ENCODE peak calls at places on chromosomes 4 and X, in nine cellular contexts. One of them, this sample, is unnamed.
A peak's percentile ranks its signal among the peaks of the same experiment; 100 is the strongest.

GRCh38 chrX:50723006-50723405 is 91.0 kb downstream of the SHROOM4 start:
- DNase-seq in K562: no peak
- DNase-seq in HCT116: no peak
- DNase-seq in stomach: no peak
- DNase-seq in suprapubic skin: no peak
- DNase-seq in upper lobe of left lung: no peak
- DNase-seq in spleen: no peak
- DNase-seq in endothelial cell of umbilical vein: no peak
- DNase-seq in H1: no peak
- DNase-seq in this sample: no peak

GRCh38 chrX:22397566-22397965 is 124.9 kb downstream of the CBLL2 start:
- DNase-seq in K562: no peak
- DNase-seq in HCT116: no peak
- DNase-seq in stomach: no peak
- DNase-seq in suprapubic skin: no peak
- DNase-seq in upper lobe of left lung: no peak
- DNase-seq in spleen: no peak
- DNase-seq in endothelial cell of umbilical vein: no peak
- DNase-seq in H1: no peak
- DNase-seq in this sample: no peak

GRCh38 chr4:45939056-45939455 is 184.8 kb downstream of the GABRG1 start:
- DNase-seq in K562: no peak
- DNase-seq in HCT116: no peak
- DNase-seq in stomach: no peak
- DNase-seq in suprapubic skin: no peak
- DNase-seq in upper lobe of left lung: no peak
- DNase-seq in spleen: no peak
- DNase-seq in endothelial cell of umbilical vein: no peak
- DNase-seq in H1: no peak
- DNase-seq in this sample: no peak

GRCh38 chr4:48699470-48699869 is 80.6 kb downstream of the FRYL start:
- DNase-seq in K562: no peak
- DNase-seq in HCT116: peak; percentile 16
- DNase-seq in stomach: no peak
- DNase-seq in suprapubic skin: no peak
- DNase-seq in upper lobe of left lung: no peak
- DNase-seq in spleen: no peak
- DNase-seq in endothelial cell of umbilical vein: no peak
- DNase-seq in H1: no peak
- DNase-seq in this sample: no peak

GRCh38 chrX:119693996-119694451 is 1.1 kb upstream of the SEPTIN6 start:
- DNase-seq in K562: no peak
- DNase-seq in HCT116: no peak
- DNase-seq in stomach: no peak
- DNase-seq in suprapubic skin: no peak
- DNase-seq in upper lobe of left lung: no peak
- DNase-seq in spleen: peak; percentile 81
- DNase-seq in endothelial cell of umbilical vein: no peak
- DNase-seq in H1: no peak
- DNase-seq in this sample: no peak

GRCh38 chr4:158710814-158711213 is 12.4 kb downstream of the PPID start:
- DNase-seq in K562: no peak
- DNase-seq in HCT116: no peak
- DNase-seq in stomach: no peak
- DNase-seq in suprapubic skin: no peak
- DNase-seq in upper lobe of left lung: no peak
- DNase-seq in spleen: no peak
- DNase-seq in endothelial cell of umbilical vein: peak; percentile 31
- DNase-seq in H1: no peak
- DNase-seq in this sample: no peak

GRCh38 chrX:45842207-45842900 is 641.7 kb upstream of the DIPK2B start:
- DNase-seq in K562: no peak
- DNase-seq in HCT116: no peak
- DNase-seq in stomach: no peak
- DNase-seq in suprapubic skin: no peak
- DNase-seq in upper lobe of left lung: no peak
- DNase-seq in spleen: no peak
- DNase-seq in endothelial cell of umbilical vein: peak; percentile 5
- DNase-seq in H1: no peak
- DNase-seq in this sample: no peak

GRCh38 chr4:168183717-168184571 is 91.6 kb downstream of the ANXA10 start:
- DNase-seq in K562: peak; percentile 10
- DNase-seq in HCT116: peak; percentile 43
- DNase-seq in stomach: no peak
- DNase-seq in suprapubic skin: no peak
- DNase-seq in upper lobe of left lung: no peak
- DNase-seq in spleen: no peak
- DNase-seq in endothelial cell of umbilical vein: peak; percentile 65
- DNase-seq in H1: no peak
- DNase-seq in this sample: no peak

GRCh38 chrX:133053854-133054565 is 42.9 kb downstream of the USP26 start:
- DNase-seq in K562: no peak
- DNase-seq in HCT116: no peak
- DNase-seq in stomach: no peak
- DNase-seq in suprapubic skin: no peak
- DNase-seq in upper lobe of left lung: no peak
- DNase-seq in spleen: no peak
- DNase-seq in endothelial cell of umbilical vein: peak; percentile 6
- DNase-seq in H1: no peak
- DNase-seq in this sample: no peak

GRCh38 chrX:49756692-49757091 is 60.9 kb upstream of the PAGE1 start:
- DNase-seq in K562: no peak
- DNase-seq in HCT116: no peak
- DNase-seq in stomach: no peak
- DNase-seq in suprapubic skin: no peak
- DNase-seq in upper lobe of left lung: no peak
- DNase-seq in spleen: no peak
- DNase-seq in endothelial cell of umbilical vein: no peak
- DNase-seq in H1: no peak
- DNase-seq in this sample: no peak

GRCh38 chrX:13283968-13284914 is 35.6 kb downstream of the ATXN3L start:
- DNase-seq in K562: no peak
- DNase-seq in HCT116: no peak
- DNase-seq in stomach: no peak
- DNase-seq in suprapubic skin: no peak
- DNase-seq in upper lobe of left lung: no peak
- DNase-seq in spleen: no peak
- DNase-seq in endothelial cell of umbilical vein: peak; percentile 71
- DNase-seq in H1: peak; percentile 10
- DNase-seq in this sample: no peak

GRCh38 chr4:153090670-153091385 is 113.4 kb upstream of the TRIM2 start:
- DNase-seq in K562: no peak
- DNase-seq in HCT116: no peak
- DNase-seq in stomach: no peak
- DNase-seq in suprapubic skin: no peak
- DNase-seq in upper lobe of left lung: no peak
- DNase-seq in spleen: no peak
- DNase-seq in endothelial cell of umbilical vein: no peak
- DNase-seq in H1: no peak
- DNase-seq in this sample: no peak

GRCh38 chrX:48472851-48473717 is 2.9 kb upstream of the FTSJ1 start:
- DNase-seq in K562: no peak
- DNase-seq in HCT116: no peak
- DNase-seq in stomach: no peak
- DNase-seq in suprapubic skin: no peak
- DNase-seq in upper lobe of left lung: no peak
- DNase-seq in spleen: no peak
- DNase-seq in endothelial cell of umbilical vein: no peak
- DNase-seq in H1: no peak
- DNase-seq in this sample: no peak

GRCh38 chr4:118381902-118382301 is 29.1 kb upstream of the PRSS12 start:
- DNase-seq in K562: no peak
- DNase-seq in HCT116: no peak
- DNase-seq in stomach: no peak
- DNase-seq in suprapubic skin: no peak
- DNase-seq in upper lobe of left lung: no peak
- DNase-seq in spleen: no peak
- DNase-seq in endothelial cell of umbilical vein: no peak
- DNase-seq in H1: no peak
- DNase-seq in this sample: no peak

GRCh38 chrX:56505866-56506265 is 57.6 kb upstream of the UBQLN2 start:
- DNase-seq in K562: no peak
- DNase-seq in HCT116: no peak
- DNase-seq in stomach: no peak
- DNase-seq in suprapubic skin: no peak
- DNase-seq in upper lobe of left lung: no peak
- DNase-seq in spleen: no peak
- DNase-seq in endothelial cell of umbilical vein: no peak
- DNase-seq in H1: no peak
- DNase-seq in this sample: no peak

GRCh38 chrX:40579880-40580536 is 762 bp upstream of the ATP6AP2 start:
- DNase-seq in K562: no peak
- DNase-seq in HCT116: no peak
- DNase-seq in stomach: no peak
- DNase-seq in suprapubic skin: no peak
- DNase-seq in upper lobe of left lung: no peak
- DNase-seq in spleen: no peak
- DNase-seq in endothelial cell of umbilical vein: peak; percentile 0
- DNase-seq in H1: no peak
- DNase-seq in this sample: no peak

GRCh38 chrX:11952176-11952720 is 186.0 kb upstream of the FRMPD4 start:
- DNase-seq in K562: no peak
- DNase-seq in HCT116: no peak
- DNase-seq in stomach: no peak
- DNase-seq in suprapubic skin: no peak
- DNase-seq in upper lobe of left lung: no peak
- DNase-seq in spleen: no peak
- DNase-seq in endothelial cell of umbilical vein: no peak
- DNase-seq in H1: no peak
- DNase-seq in this sample: no peak

GRCh38 chr4:41538017-41538733 is at the start of gene LIMCH1:
- DNase-seq in K562: no peak
- DNase-seq in HCT116: no peak
- DNase-seq in stomach: no peak
- DNase-seq in suprapubic skin: peak; percentile 81
- DNase-seq in upper lobe of left lung: peak; percentile 39
- DNase-seq in spleen: peak; percentile 79
- DNase-seq in endothelial cell of umbilical vein: no peak
- DNase-seq in H1: peak; percentile 9
- DNase-seq in this sample: no peak
- TF ChIP-seq POLR2AphosphoS5 in K562: no peak
- TF ChIP-seq POLR2AphosphoS5 in HCT116: no peak
- TF ChIP-seq POLR2AphosphoS5 in stomach: no peak
- TF ChIP-seq POLR2AphosphoS5 in suprapubic skin: no peak
- TF ChIP-seq POLR2AphosphoS5 in upper lobe of left lung: peak; percentile 62
- TF ChIP-seq POLR2AphosphoS5 in spleen: peak; percentile 95
- TF ChIP-seq POLR2AphosphoS5 in endothelial cell of umbilical vein: no peak
- TF ChIP-seq POLR2AphosphoS5 in H1: no peak
- TF ChIP-seq POLR2AphosphoS5 in this sample: no peak

GRCh38 chr4:3354455-3354811 is 61.6 kb downstream of the RGS12 start:
- DNase-seq in K562: no peak
- DNase-seq in HCT116: no peak
- DNase-seq in stomach: no peak
- DNase-seq in suprapubic skin: no peak
- DNase-seq in upper lobe of left lung: no peak
- DNase-seq in spleen: no peak
- DNase-seq in endothelial cell of umbilical vein: no peak
- DNase-seq in H1: no peak
- DNase-seq in this sample: no peak
- TF ChIP-seq POLR2A in K562: no peak
- TF ChIP-seq POLR2A in HCT116: no peak
- TF ChIP-seq POLR2A in stomach: no peak
- TF ChIP-seq POLR2A in suprapubic skin: no peak
- TF ChIP-seq POLR2A in upper lobe of left lung: no peak
- TF ChIP-seq POLR2A in spleen: no peak
- TF ChIP-seq POLR2A in endothelial cell of umbilical vein: no peak
- TF ChIP-seq POLR2A in H1: no peak
- TF ChIP-seq POLR2A in this sample: no peak

GRCh38 chr4:15339732-15340131 is 88.1 kb upstream of the C1QTNF7 start:
- DNase-seq in K562: no peak
- DNase-seq in HCT116: no peak
- DNase-seq in stomach: no peak
- DNase-seq in suprapubic skin: no peak
- DNase-seq in upper lobe of left lung: no peak
- DNase-seq in spleen: no peak
- DNase-seq in endothelial cell of umbilical vein: no peak
- DNase-seq in H1: no peak
- DNase-seq in this sample: no peak
- TF ChIP-seq POLR2AphosphoS5 in K562: no peak
- TF ChIP-seq POLR2AphosphoS5 in HCT116: no peak
- TF ChIP-seq POLR2AphosphoS5 in stomach: no peak
- TF ChIP-seq POLR2AphosphoS5 in suprapubic skin: no peak
- TF ChIP-seq POLR2AphosphoS5 in upper lobe of left lung: no peak
- TF ChIP-seq POLR2AphosphoS5 in spleen: no peak
- TF ChIP-seq POLR2AphosphoS5 in endothelial cell of umbilical vein: no peak
- TF ChIP-seq POLR2AphosphoS5 in H1: no peak
- TF ChIP-seq POLR2AphosphoS5 in this sample: no peak

GRCh38 chrX:75158054-75158453 is 2.0 kb upstream of the ABCB7 start:
- DNase-seq in K562: no peak
- DNase-seq in HCT116: no peak
- DNase-seq in stomach: no peak
- DNase-seq in suprapubic skin: no peak
- DNase-seq in upper lobe of left lung: no peak
- DNase-seq in spleen: no peak
- DNase-seq in endothelial cell of umbilical vein: no peak
- DNase-seq in H1: no peak
- DNase-seq in this sample: no peak

GRCh38 chrX:75155454-75155829 is 641 bp downstream of the ABCB7 start:
- DNase-seq in K562: peak; percentile 11
- DNase-seq in HCT116: no peak
- DNase-seq in stomach: no peak
- DNase-seq in suprapubic skin: no peak
- DNase-seq in upper lobe of left lung: no peak
- DNase-seq in spleen: no peak
- DNase-seq in endothelial cell of umbilical vein: peak; percentile 31
- DNase-seq in H1: no peak
- DNase-seq in this sample: no peak

GRCh38 chrX:75154871-75155270 is 1.2 kb downstream of the ABCB7 start:
- DNase-seq in K562: no peak
- DNase-seq in HCT116: no peak
- DNase-seq in stomach: no peak
- DNase-seq in suprapubic skin: no peak
- DNase-seq in upper lobe of left lung: no peak
- DNase-seq in spleen: no peak
- DNase-seq in endothelial cell of umbilical vein: no peak
- DNase-seq in H1: no peak
- DNase-seq in this sample: no peak

GRCh38 chrX:75156537-75156945 is 458 bp upstream of the ABCB7 start:
- DNase-seq in K562: peak; percentile 6
- DNase-seq in HCT116: no peak
- DNase-seq in stomach: no peak
- DNase-seq in suprapubic skin: no peak
- DNase-seq in upper lobe of left lung: no peak
- DNase-seq in spleen: no peak
- DNase-seq in endothelial cell of umbilical vein: peak; percentile 51
- DNase-seq in H1: no peak
- DNase-seq in this sample: no peak

DNA sequence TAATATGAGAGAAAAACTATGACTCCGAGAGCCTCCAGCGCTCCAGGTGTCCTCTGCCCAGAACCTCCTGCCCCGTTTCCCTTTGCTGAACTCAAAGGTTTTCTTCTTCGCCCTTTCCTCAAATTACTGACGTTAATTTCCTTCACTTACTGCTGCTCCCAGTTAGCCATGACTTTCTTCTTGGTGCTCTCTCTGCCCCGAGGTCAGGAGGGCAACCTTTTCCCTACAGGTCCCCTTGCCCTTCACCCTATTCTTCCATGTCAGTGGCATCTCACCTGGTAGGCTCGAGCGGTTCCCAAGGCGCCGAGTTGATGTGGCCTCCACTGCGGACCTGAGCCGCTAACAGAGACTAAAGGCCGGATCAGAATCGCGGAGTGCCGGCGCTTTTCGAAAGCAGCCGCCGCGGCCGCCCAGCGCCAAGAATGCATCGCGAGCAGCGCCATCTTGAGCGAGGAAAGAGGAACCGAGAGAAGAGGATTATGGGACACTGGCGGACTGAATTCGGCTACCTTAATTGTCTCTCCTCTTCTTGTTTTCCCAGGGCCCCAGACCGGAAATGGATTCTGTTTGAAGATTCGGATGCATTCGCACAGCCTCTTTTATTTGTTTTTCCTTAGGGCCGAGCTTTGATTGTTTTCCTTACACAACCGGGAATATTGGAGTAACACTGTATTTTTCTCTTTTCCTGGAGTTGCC is at the start of gene ABCB7:
- DNase-seq in K562: peak; percentile 54
- DNase-seq in HCT116: peak; percentile 35
- DNase-seq in stomach: peak; percentile 57
- DNase-seq in suprapubic skin: peak; percentile 74
- DNase-seq in upper lobe of left lung: peak; percentile 51
- DNase-seq in spleen: peak; percentile 85
- DNase-seq in endothelial cell of umbilical vein: peak; percentile 63
- DNase-seq in H1: peak; percentile 10
- DNase-seq in this sample: peak; percentile 18
- TF ChIP-seq POLR2A in K562: peak; percentile 78
- TF ChIP-seq POLR2A in HCT116: peak; percentile 44
- TF ChIP-seq POLR2A in stomach: no peak
- TF ChIP-seq POLR2A in suprapubic skin: no peak
- TF ChIP-seq POLR2A in upper lobe of left lung: no peak
- TF ChIP-seq POLR2A in spleen: no peak
- TF ChIP-seq POLR2A in endothelial cell of umbilical vein: peak; percentile 48
- TF ChIP-seq POLR2A in H1: peak; percentile 85
- TF ChIP-seq POLR2A in this sample: peak; percentile 55

This sample was measured in GM12891.